ENCODE peak calls at places on chromosomes 13 and 19, in six cellular contexts. M is adrenal gland, H is OCI-LY7, D is heart right ventricle, E is kidney, C is right atrium auricular region. N is an unnamed sample.
A peak's percentile ranks its signal among the peaks of the same experiment; 100 is the strongest.

GRCh38 chr19:4566402-4567051 is 7.0 kb upstream of the SEMA6B start:
- DNase-seq in C (no peak), M (no peak), H (no peak), D (no peak), E (no peak), N (no peak)

GRCh38 chr13:90594694-90595093 is 752.8 kb upstream of the MIR17HG start:
- DNase-seq in E (no peak), D (no peak), C (no peak), H (no peak), M (no peak), N (no peak)

GRCh38 chr13:60584976-60585375 is 188.0 kb downstream of the TDRD3 start:
- DNase-seq in H (no peak), E (no peak), D (peak; percentile 11), M (no peak), C (no peak), N (no peak)

GRCh38 chr13:28684257-28684656 is 25.3 kb downstream of the POMP start:
- DNase-seq in C (no peak), E (no peak), H (no peak), M (no peak), D (no peak), N (no peak)

GRCh38 chr13:23984541-23984940 is 87.2 kb upstream of the C1QTNF9B start:
- DNase-seq in C (no peak), H (no peak), M (no peak), D (no peak), E (no peak), N (no peak)

GRCh38 chr13:61192826-61193225 is 222.8 kb downstream of the PCDH20 start:
- DNase-seq in M (no peak), D (no peak), C (no peak), H (no peak), E (no peak), N (no peak)

GRCh38 chr19:15154002-15154612 is 46.7 kb downstream of the NOTCH3 start:
- DNase-seq in H (peak; percentile 55), E (no peak), C (no peak), M (no peak), D (no peak), N (peak; percentile 17)

GRCh38 chr19:4557971-4558941 is 1.2 kb downstream of the SEMA6B start:
- DNase-seq in H (peak; percentile 30), M (peak; percentile 17), E (no peak), D (no peak), C (no peak), N (no peak)

GRCh38 chr19:2453431-2454025 is 3.2 kb downstream of the LMNB2 start:
- DNase-seq in H (no peak), D (no peak), E (no peak), M (no peak), C (no peak), N (no peak)

GRCh38 chr13:114129649-114130062 is 2.8 kb downstream of the RASA3 start:
- DNase-seq in M (no peak), H (no peak), E (peak; percentile 25), C (no peak), D (no peak), N (peak; percentile 40)

GRCh38 chr13:65275838-65276630 is 1954.1 kb downstream of the PCDH9 start:
- DNase-seq in D (no peak), H (no peak), C (no peak), M (no peak), E (no peak), N (no peak)

GRCh38 chr19:53037101-53038097 is 7.1 kb upstream of the ERVV-2 start:
- DNase-seq in H (no peak), E (peak; percentile 80), D (peak; percentile 38), M (peak; percentile 56), C (no peak), N (no peak)

GRCh38 chr13:39823063-39823713 is 167.7 kb downstream of the COG6 start:
- DNase-seq in E (no peak), C (no peak), D (no peak), H (no peak), M (no peak), N (no peak)

GRCh38 chr19:43570174-43570791 is 5.0 kb downstream of the XRCC1 start:
- DNase-seq in C (no peak), E (no peak), D (no peak), H (peak; percentile 18), M (no peak), N (no peak)

GRCh38 chr13:111599791-111600190 is 279.3 kb downstream of the TEX29 start:
- DNase-seq in H (no peak), M (no peak), D (no peak), E (no peak), C (no peak), N (no peak)

GRCh38 chr13:90766503-90766902 is 581.0 kb upstream of the MIR17HG start:
- DNase-seq in E (no peak), D (no peak), H (no peak), C (no peak), M (no peak), N (no peak)

GRCh38 chr13:113923376-113924063 is 50.4 kb downstream of the C13orf46 start:
- DNase-seq in M (no peak), C (peak; percentile 50), D (no peak), E (peak; percentile 10), H (no peak), N (no peak)

GRCh38 chr13:42836930-42837329 is 55.5 kb downstream of the FAM216B start:
- DNase-seq in H (no peak), E (no peak), C (no peak), D (no peak), M (peak; percentile 13), N (no peak)
- TF ChIP-seq CTCF in H (no peak), E (peak; percentile 49), C (no peak), D (peak; percentile 61), M (peak; percentile 42), N (no peak)

GRCh38 chr19:8453616-8454015 is 8.8 kb downstream of the HNRNPM start:
- DNase-seq in D (no peak), M (no peak), H (no peak), C (no peak), E (no peak), N (peak; percentile 39)
- H3K4me1 ChIP-seq in D (peaks cover 38% of the 10 kb centered on the region), M (peaks cover 39% of the 10 kb centered on the region), H (peaks cover 60% of the 10 kb centered on the region), C (peaks cover 87% of the 10 kb centered on the region), E (peaks cover 57% of the 10 kb centered on the region), N (peaks cover 90% of the 10 kb centered on the region)

DNA sequence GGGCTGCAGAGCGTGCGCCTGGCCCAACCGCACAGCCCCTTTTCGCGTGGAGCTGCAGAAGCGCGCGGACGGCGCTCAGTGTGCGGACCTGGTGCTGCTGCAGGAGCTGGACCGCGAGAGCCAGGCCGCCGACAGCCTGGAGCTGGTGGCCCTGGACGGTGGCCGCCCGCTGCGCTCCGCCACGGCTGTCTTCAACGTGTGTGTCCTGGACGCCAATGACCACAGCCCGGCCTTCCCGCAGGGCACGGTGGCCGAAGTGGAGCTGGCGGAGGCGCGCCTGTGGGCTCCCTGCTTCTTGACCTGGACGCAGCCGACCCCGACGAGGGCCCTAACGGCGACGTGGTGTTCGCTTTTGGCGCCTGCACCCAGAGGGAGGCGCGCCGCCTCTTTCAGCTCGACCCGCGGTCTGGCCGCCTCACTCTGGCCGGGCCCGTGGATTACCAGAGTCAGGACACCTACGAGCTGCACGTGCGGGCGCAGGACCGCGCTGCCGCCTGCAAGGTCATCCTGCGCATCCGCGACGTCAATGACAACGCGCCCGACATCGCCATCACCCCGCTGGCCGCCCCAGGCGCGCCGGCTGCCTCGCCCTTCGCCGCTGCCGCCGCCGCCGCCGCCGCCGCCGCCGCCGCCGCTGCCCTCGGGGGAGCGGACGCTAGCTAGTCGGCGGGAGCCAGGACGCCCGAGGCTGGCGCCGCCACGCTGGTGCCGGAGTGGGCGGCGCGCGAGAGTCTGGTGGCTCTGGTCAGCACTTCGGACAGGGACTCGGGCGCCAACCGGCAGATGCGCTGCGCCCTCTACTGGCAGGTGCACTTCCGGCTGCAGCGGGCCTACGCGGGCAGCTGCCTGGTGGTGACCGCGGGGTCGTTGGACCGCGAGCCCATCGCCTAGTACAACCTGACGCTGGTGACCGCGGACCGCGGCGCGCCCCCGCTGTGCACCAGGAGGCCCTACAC is 172.2 kb downstream of the OLFM4 start:
- DNase-seq in H (no peak), M (peak; percentile 36), C (no peak), E (peak; percentile 67), D (peak; percentile 48), N (peak; percentile 65)
- TF ChIP-seq CTCF in H (no peak), M (peak; percentile 49), C (no peak), E (peak; percentile 47), D (peak; percentile 64), N (peak; percentile 36)

GRCh38 chr19:31330761-31331160 is 18.5 kb downstream of the TSHZ3 start:
- DNase-seq in D (no peak), C (no peak), E (no peak), M (no peak), H (no peak), N (peak; percentile 64)
- H3K4me1 ChIP-seq in D (no peaks in the 10 kb centered on the region), C (peaks cover 9% of the 10 kb centered on the region), E (no peaks in the 10 kb centered on the region), M (no peaks in the 10 kb centered on the region), H (no peaks in the 10 kb centered on the region), N (peaks cover 81% of the 10 kb centered on the region)

GRCh38 chr13:75217949-75218348 is 264.0 kb downstream of the TBC1D4 start:
- DNase-seq in E (no peak), D (no peak), C (no peak), H (no peak), M (no peak), N (no peak)
- TF ChIP-seq CTCF in E (no peak), D (no peak), C (no peak), H (peak; percentile 10), M (no peak), N (no peak)

GRCh38 chr19:42284066-42284501 is 15.0 kb downstream of the CIC start:
- DNase-seq in D (peak; percentile 86), H (peak; percentile 86), C (peak; percentile 73), E (peak; percentile 95), M (peak; percentile 88), N (peak; percentile 94)
- H3K4me1 ChIP-seq in D (peaks cover 27% of the 10 kb centered on the region), H (peaks cover 52% of the 10 kb centered on the region), C (peaks cover 62% of the 10 kb centered on the region), E (peaks cover 41% of the 10 kb centered on the region), M (peaks cover 54% of the 10 kb centered on the region), N (peaks cover 55% of the 10 kb centered on the region)

GRCh38 chr13:80251403-80251802 is 89.5 kb downstream of the SPRY2 start:
- DNase-seq in D (no peak), M (no peak), C (no peak), E (no peak), H (no peak), N (no peak)
- TF ChIP-seq CTCF in D (no peak), M (no peak), C (no peak), E (no peak), H (no peak), N (no peak)

DNA sequence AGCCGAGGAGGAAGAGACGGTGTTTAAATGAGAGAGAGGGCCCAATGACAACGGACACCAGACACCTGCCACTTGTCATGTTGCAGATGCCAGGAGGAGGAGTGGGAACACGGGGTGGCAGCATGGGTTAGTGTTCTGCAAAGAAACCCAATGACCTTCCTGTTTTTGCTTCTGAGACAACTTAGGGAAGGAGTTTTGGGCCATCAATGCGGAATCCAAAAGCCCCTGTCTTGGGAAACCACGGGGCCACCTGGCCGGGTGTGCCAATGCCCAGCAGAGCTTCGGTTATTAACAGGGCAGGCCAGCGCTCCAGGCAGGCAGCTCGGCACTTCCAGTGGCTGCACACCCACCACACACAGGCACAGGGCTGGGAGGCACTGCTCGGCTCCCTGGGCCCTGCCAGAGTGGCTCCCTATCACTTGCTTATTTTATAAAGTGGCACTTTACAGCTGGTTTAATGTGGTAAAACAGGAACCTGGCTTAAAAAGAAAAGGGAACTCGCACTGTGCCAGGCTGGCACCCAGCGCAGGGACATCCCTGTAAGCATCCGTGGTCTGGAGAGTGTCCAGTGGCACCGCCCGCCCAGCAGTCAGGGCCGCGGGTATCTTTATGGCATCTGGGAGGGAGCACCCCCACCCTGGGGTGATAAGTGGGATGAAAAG is 19.1 kb downstream of the ELL start:
- DNase-seq in E (no peak), D (peak; percentile 56), C (no peak), H (no peak), M (no peak), N (peak; percentile 84)
- H3K4me1 ChIP-seq in E (peaks cover 85% of the 10 kb centered on the region), D (peaks cover 75% of the 10 kb centered on the region), C (peaks cover 100% of the 10 kb centered on the region), H (peaks cover 10% of the 10 kb centered on the region), M (peaks cover 30% of the 10 kb centered on the region), N (no peaks in the 10 kb centered on the region)

GRCh38 chr19:45518469-45518826 is 11.2 kb downstream of the VASP start:
- DNase-seq in M (no peak), C (no peak), H (no peak), E (no peak), D (no peak), N (no peak)
- TF ChIP-seq CTCF in M (no peak), C (no peak), H (no peak), E (no peak), D (no peak), N (no peak)